ENCODE peak calls at places on chromosomes 4 and X, in six cellular contexts. One of them, this sample, is unnamed.
A peak's percentile ranks its signal among the peaks of the same experiment; 100 is the strongest.

GRCh38 chr4:88058295-88058694 is 50.9 kb downstream of the PKD2 start:
- DNase-seq in fibroblast of lung: no peak
- DNase-seq in uterus: no peak
- DNase-seq in lower lobe of right lung: no peak
- DNase-seq in CD8-positive, alpha-beta T cell: no peak
- DNase-seq in prostate gland: no peak
- DNase-seq in this sample: no peak

GRCh38 chr4:177380730-177381287 is 61.4 kb downstream of the AGA start:
- DNase-seq in fibroblast of lung: no peak
- DNase-seq in uterus: no peak
- DNase-seq in lower lobe of right lung: no peak
- DNase-seq in CD8-positive, alpha-beta T cell: no peak
- DNase-seq in prostate gland: no peak
- DNase-seq in this sample: no peak

GRCh38 chrX:71919436-71919835 is 8.8 kb downstream of the NHSL2 start:
- DNase-seq in fibroblast of lung: no peak
- DNase-seq in uterus: no peak
- DNase-seq in lower lobe of right lung: no peak
- DNase-seq in CD8-positive, alpha-beta T cell: no peak
- DNase-seq in prostate gland: no peak
- DNase-seq in this sample: no peak

GRCh38 chr4:127888559-127888958 is 7.9 kb downstream of the PLK4 start:
- DNase-seq in fibroblast of lung: no peak
- DNase-seq in uterus: no peak
- DNase-seq in lower lobe of right lung: no peak
- DNase-seq in CD8-positive, alpha-beta T cell: no peak
- DNase-seq in prostate gland: no peak
- DNase-seq in this sample: no peak

GRCh38 chrX:13851996-13852695 is 35.3 kb upstream of the GPM6B start:
- DNase-seq in fibroblast of lung: no peak
- DNase-seq in uterus: no peak
- DNase-seq in lower lobe of right lung: no peak
- DNase-seq in CD8-positive, alpha-beta T cell: no peak
- DNase-seq in prostate gland: no peak
- DNase-seq in this sample: no peak

GRCh38 chrX:1614927-1615326 is at the start of gene ASMT:
- DNase-seq in fibroblast of lung: no peak
- DNase-seq in uterus: no peak
- DNase-seq in lower lobe of right lung: no peak
- DNase-seq in CD8-positive, alpha-beta T cell: no peak
- DNase-seq in prostate gland: no peak
- DNase-seq in this sample: no peak

GRCh38 chrX:153726286-153727107 is 1.8 kb downstream of the ABCD1 start:
- DNase-seq in fibroblast of lung: peak; percentile 53
- DNase-seq in uterus: peak; percentile 52
- DNase-seq in lower lobe of right lung: peak; percentile 83
- DNase-seq in CD8-positive, alpha-beta T cell: no peak
- DNase-seq in prostate gland: no peak
- DNase-seq in this sample: peak; percentile 64

GRCh38 chr4:182922551-182923284 is 5.5 kb upstream of the DCTD start:
- DNase-seq in fibroblast of lung: peak; percentile 89
- DNase-seq in uterus: no peak
- DNase-seq in lower lobe of right lung: no peak
- DNase-seq in CD8-positive, alpha-beta T cell: no peak
- DNase-seq in prostate gland: no peak
- DNase-seq in this sample: no peak

GRCh38 chrX:25275159-25275558 is 259.4 kb upstream of the ARX start:
- DNase-seq in fibroblast of lung: no peak
- DNase-seq in uterus: no peak
- DNase-seq in lower lobe of right lung: no peak
- DNase-seq in CD8-positive, alpha-beta T cell: no peak
- DNase-seq in prostate gland: no peak
- DNase-seq in this sample: no peak

DNA sequence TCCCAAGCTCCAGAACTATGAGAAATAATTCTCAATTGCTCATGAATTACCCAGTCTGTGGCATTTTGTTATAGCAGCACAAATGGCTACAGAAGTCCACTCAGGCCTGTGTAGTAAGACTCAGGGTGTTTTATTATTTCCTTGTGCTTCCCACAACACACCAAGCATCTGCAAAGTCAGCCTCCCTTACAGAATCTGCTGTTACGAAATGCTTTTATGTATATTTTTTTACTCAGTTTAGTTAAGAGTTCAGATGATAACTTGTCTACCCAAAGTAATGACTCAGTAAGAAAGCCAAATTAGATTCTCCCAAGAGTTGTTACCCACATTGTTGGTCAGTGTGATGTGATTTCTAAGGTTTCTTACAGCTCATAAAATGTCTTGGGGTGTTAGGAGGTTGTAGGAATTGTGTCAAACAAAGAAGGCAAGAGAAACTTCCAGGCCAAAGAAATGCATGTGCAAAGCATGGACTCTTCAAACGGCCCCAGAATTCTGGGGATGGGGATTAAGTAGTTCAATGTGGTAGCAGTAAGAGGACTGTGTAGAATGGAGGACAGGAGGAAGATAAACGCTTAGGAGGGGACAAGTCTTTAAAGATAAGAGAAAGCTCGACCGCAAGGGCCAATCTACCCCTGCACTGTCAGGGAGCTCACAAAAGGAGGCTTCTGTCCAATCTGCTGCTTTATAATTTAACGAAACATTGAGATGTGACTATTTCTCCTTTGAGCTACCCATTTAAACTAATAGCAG is 35.4 kb upstream of the TMEM184C start:
- DNase-seq in fibroblast of lung: peak; percentile 89
- DNase-seq in uterus: no peak
- DNase-seq in lower lobe of right lung: no peak
- DNase-seq in CD8-positive, alpha-beta T cell: no peak
- DNase-seq in prostate gland: no peak
- DNase-seq in this sample: no peak
- H3K27ac ChIP-seq in fibroblast of lung: no peak overlapping the region
- H3K27ac ChIP-seq in uterus: no peak overlapping the region
- H3K27ac ChIP-seq in lower lobe of right lung: no peak overlapping the region
- H3K27ac ChIP-seq in CD8-positive, alpha-beta T cell: no peak overlapping the region
- H3K27ac ChIP-seq in prostate gland: no peak overlapping the region
- H3K27ac ChIP-seq in this sample: no peak overlapping the region

GRCh38 chr4:176002007-176002623 is 63.5 kb upstream of the WDR17 start:
- DNase-seq in fibroblast of lung: peak; percentile 7
- DNase-seq in uterus: no peak
- DNase-seq in lower lobe of right lung: peak; percentile 66
- DNase-seq in CD8-positive, alpha-beta T cell: no peak
- DNase-seq in prostate gland: no peak
- DNase-seq in this sample: no peak
- H3K4me3 ChIP-seq in fibroblast of lung: peak overlapping the region; percentile 35
- H3K4me3 ChIP-seq in uterus: peak overlapping the region; percentile 43
- H3K4me3 ChIP-seq in lower lobe of right lung: peak overlapping the region; percentile 62
- H3K4me3 ChIP-seq in CD8-positive, alpha-beta T cell: no peak overlapping the region
- H3K4me3 ChIP-seq in prostate gland: peak overlapping the region; percentile 23
- H3K4me3 ChIP-seq in this sample: peak overlapping the region; percentile 64

GRCh38 chr4:123102897-123103489 is 180.6 kb upstream of the NUDT6 start:
- DNase-seq in fibroblast of lung: peak; percentile 79
- DNase-seq in uterus: no peak
- DNase-seq in lower lobe of right lung: no peak
- DNase-seq in CD8-positive, alpha-beta T cell: no peak
- DNase-seq in prostate gland: no peak
- DNase-seq in this sample: no peak
- TF ChIP-seq CTCF in fibroblast of lung: peak; percentile 66
- TF ChIP-seq CTCF in uterus: peak; percentile 64
- TF ChIP-seq CTCF in lower lobe of right lung: peak; percentile 77
- TF ChIP-seq CTCF in CD8-positive, alpha-beta T cell: peak; percentile 61
- TF ChIP-seq CTCF in prostate gland: peak; percentile 81
- TF ChIP-seq CTCF in this sample: peak; percentile 87

DNA sequence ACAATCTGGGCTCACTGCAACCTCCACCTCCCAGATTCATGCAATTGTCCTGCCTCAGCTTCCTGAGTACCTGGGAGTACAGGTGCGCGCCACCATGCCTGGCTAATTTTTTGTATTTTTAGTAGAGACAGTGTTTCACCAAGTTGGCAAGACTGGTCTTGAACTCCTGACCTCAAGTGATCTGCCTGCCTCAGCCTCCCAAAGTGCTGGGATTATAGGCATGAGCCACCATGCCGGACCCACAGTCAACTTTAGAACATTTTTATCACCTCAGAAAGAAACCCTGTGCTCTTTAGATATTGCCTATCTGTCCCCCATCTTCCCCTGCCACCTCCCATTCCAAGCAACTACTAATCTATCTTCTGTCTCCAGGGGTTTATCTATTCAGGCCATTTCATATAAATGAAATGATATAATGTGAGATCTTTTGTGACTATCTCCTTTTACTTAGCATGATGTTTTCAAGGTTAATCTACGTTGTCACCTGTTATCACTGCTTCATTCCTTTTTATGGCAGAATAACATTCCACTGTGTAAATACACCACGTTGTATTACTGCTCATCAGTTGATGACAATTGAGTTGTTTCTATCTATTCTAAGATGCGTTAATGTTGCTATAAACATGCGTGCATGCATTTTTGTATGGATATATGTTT is 44.3 kb upstream of the GALNT7 start:
- DNase-seq in fibroblast of lung: no peak
- DNase-seq in uterus: no peak
- DNase-seq in lower lobe of right lung: no peak
- DNase-seq in CD8-positive, alpha-beta T cell: no peak
- DNase-seq in prostate gland: no peak
- DNase-seq in this sample: no peak
- H3K27ac ChIP-seq in fibroblast of lung: no peak overlapping the region
- H3K27ac ChIP-seq in uterus: no peak overlapping the region
- H3K27ac ChIP-seq in lower lobe of right lung: no peak overlapping the region
- H3K27ac ChIP-seq in CD8-positive, alpha-beta T cell: no peak overlapping the region
- H3K27ac ChIP-seq in prostate gland: no peak overlapping the region
- H3K27ac ChIP-seq in this sample: no peak overlapping the region

DNA sequence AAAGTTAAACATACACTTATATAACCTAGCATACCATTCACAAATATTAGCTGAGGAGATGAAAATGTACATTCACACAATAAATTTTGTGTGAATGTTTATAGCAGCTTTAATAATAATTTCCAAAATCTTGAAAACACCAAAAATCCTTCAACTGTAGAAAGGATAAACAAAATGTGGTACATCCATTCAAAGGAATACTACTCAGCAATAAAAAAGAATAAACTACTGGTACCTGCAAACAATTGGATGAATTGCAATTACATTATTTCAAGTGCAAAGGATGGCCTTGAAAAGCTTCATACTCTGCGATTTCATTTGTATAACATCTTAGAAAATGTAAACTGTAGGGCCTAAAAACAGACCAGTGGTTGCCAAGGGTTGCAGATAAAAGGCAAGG is 11.7 kb upstream of the RPS6KA6 start:
- DNase-seq in fibroblast of lung: no peak
- DNase-seq in uterus: no peak
- DNase-seq in lower lobe of right lung: no peak
- DNase-seq in CD8-positive, alpha-beta T cell: no peak
- DNase-seq in prostate gland: no peak
- DNase-seq in this sample: no peak
- H3K4me3 ChIP-seq in fibroblast of lung: no peak overlapping the region
- H3K4me3 ChIP-seq in uterus: no peak overlapping the region
- H3K4me3 ChIP-seq in lower lobe of right lung: no peak overlapping the region
- H3K4me3 ChIP-seq in CD8-positive, alpha-beta T cell: no peak overlapping the region
- H3K4me3 ChIP-seq in prostate gland: no peak overlapping the region
- H3K4me3 ChIP-seq in this sample: no peak overlapping the region

GRCh38 chr4:70533791-70534190 is 15.4 kb downstream of the AMTN start:
- DNase-seq in fibroblast of lung: no peak
- DNase-seq in uterus: no peak
- DNase-seq in lower lobe of right lung: no peak
- DNase-seq in CD8-positive, alpha-beta T cell: no peak
- DNase-seq in prostate gland: no peak
- DNase-seq in this sample: no peak

GRCh38 chr4:70530997-70531396 is 12.6 kb downstream of the AMTN start:
- DNase-seq in fibroblast of lung: no peak
- DNase-seq in uterus: no peak
- DNase-seq in lower lobe of right lung: no peak
- DNase-seq in CD8-positive, alpha-beta T cell: no peak
- DNase-seq in prostate gland: no peak
- DNase-seq in this sample: no peak

GRCh38 chr4:70533211-70533610 is 14.8 kb downstream of the AMTN start:
- DNase-seq in fibroblast of lung: no peak
- DNase-seq in uterus: no peak
- DNase-seq in lower lobe of right lung: no peak
- DNase-seq in CD8-positive, alpha-beta T cell: no peak
- DNase-seq in prostate gland: no peak
- DNase-seq in this sample: no peak

DNA sequence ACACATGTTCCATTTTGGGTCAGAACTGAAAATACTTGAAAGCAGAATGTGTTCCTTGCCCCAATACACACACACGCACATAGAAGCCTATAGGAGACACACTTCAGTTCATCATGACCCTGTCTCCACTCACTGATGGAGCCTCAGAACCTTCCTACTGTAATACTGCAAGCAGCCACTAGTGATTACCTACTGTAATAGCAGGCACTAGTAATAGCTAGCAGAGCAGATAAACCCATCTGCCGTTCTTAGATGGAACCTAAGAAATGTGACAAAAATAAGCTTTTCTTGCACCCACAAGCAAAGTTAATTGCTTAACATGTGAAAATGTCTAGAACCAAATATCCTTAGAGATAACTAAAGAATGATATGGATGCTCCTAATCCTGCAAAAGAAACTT is 13.6 kb downstream of the AMTN start:
- DNase-seq in fibroblast of lung: no peak
- DNase-seq in uterus: no peak
- DNase-seq in lower lobe of right lung: no peak
- DNase-seq in CD8-positive, alpha-beta T cell: no peak
- DNase-seq in prostate gland: no peak
- DNase-seq in this sample: no peak
- TF ChIP-seq CTCF in fibroblast of lung: no peak
- TF ChIP-seq CTCF in uterus: no peak
- TF ChIP-seq CTCF in lower lobe of right lung: no peak
- TF ChIP-seq CTCF in CD8-positive, alpha-beta T cell: no peak
- TF ChIP-seq CTCF in prostate gland: no peak
- TF ChIP-seq CTCF in this sample: no peak

GRCh38 chr4:81914623-81915022 is 442.9 kb upstream of the RASGEF1B start:
- DNase-seq in fibroblast of lung: no peak
- DNase-seq in uterus: no peak
- DNase-seq in lower lobe of right lung: no peak
- DNase-seq in CD8-positive, alpha-beta T cell: no peak
- DNase-seq in prostate gland: no peak
- DNase-seq in this sample: no peak
- H3K27ac ChIP-seq in fibroblast of lung: no peak overlapping the region
- H3K27ac ChIP-seq in uterus: no peak overlapping the region
- H3K27ac ChIP-seq in lower lobe of right lung: no peak overlapping the region
- H3K27ac ChIP-seq in CD8-positive, alpha-beta T cell: no peak overlapping the region
- H3K27ac ChIP-seq in prostate gland: no peak overlapping the region
- H3K27ac ChIP-seq in this sample: no peak overlapping the region

DNA sequence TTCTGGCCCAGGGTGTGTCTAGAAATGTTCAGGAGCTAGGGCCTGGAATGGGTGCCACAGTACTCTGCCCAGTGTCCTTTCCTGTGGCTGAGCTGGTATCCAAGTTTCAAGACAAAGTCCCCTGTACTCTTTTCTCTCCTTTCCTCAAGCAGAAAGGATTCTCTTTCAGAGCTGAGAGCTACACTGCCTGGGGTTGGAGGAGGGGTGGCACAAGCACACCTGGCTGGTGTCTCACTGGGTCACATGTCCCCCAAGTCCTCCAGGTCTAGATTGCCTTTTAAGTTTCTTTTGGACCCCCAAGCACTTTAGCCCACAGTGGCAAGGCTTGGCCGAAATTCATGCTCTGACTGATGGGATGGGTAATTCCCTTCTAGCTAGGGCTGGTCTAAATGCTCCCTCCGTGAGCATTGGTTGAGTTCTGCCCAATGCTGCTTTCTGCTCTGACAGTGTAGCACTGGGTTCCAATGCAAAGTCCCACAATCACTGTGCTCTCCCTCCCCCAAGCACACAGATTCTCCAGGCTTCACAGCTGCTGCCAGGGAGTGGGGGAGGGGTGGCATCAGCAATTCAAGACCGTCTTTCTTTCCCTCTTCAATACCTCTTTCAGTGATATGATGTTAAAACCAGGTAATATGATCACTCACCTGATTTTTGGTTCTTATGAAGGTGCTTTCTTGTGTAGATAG is 47.8 kb downstream of the BEX3 start:
- DNase-seq in fibroblast of lung: no peak
- DNase-seq in uterus: no peak
- DNase-seq in lower lobe of right lung: no peak
- DNase-seq in CD8-positive, alpha-beta T cell: no peak
- DNase-seq in prostate gland: no peak
- DNase-seq in this sample: no peak
- H3K4me3 ChIP-seq in fibroblast of lung: no peak overlapping the region
- H3K4me3 ChIP-seq in uterus: no peak overlapping the region
- H3K4me3 ChIP-seq in lower lobe of right lung: no peak overlapping the region
- H3K4me3 ChIP-seq in CD8-positive, alpha-beta T cell: no peak overlapping the region
- H3K4me3 ChIP-seq in prostate gland: no peak overlapping the region
- H3K4me3 ChIP-seq in this sample: no peak overlapping the region